ENCODE peak calls at places on chromosomes 6 and 20, in nine cellular contexts. O, P, K, Z, S, W, G, D and M are unnamed samples.

GRCh38 chr20:62516345-62516744 is 40.5 kb upstream of the GATA5 start:
- DNase-seq in Z (peak), W (no peak), S (no peak), P (no peak), G (no peak), O (no peak), D (no peak), K (no peak), M (no peak)

GRCh38 chr6:4567141-4567540 is 209.1 kb upstream of the CDYL start:
- DNase-seq in G (no peak), D (no peak), W (no peak), K (no peak), P (no peak), S (no peak), O (no peak), Z (no peak), M (no peak)

GRCh38 chr6:89139509-89140346 is 6.1 kb upstream of the PM20D2 start:
- DNase-seq in S (no peak), O (no peak), D (no peak), P (no peak), G (no peak), Z (no peak), K (no peak), W (no peak), M (no peak)

GRCh38 chr6:10256113-10256690 is 158.7 kb downstream of the TFAP2A start:
- DNase-seq in K (peak), D (no peak), O (no peak), Z (no peak), P (no peak), S (no peak), G (no peak), W (no peak), M (no peak)

GRCh38 chr6:170132011-170132521 is 158.8 kb downstream of the DLL1 start:
- DNase-seq in G (no peak), P (no peak), W (peak), Z (no peak), D (peak), K (no peak), O (peak), S (no peak), M (no peak)

GRCh38 chr6:156280131-156280530 is 497.0 kb upstream of the ARID1B start:
- DNase-seq in G (no peak), K (no peak), Z (no peak), W (no peak), D (no peak), O (no peak), S (no peak), P (no peak), M (no peak)

GRCh38 chr20:63968928-63969760 is 586 bp downstream of the ZNF512B start:
- DNase-seq in D (peak), O (no peak), K (no peak), G (peak), S (no peak), W (no peak), Z (peak), P (peak), M (no peak)

GRCh38 chr6:109239918-109240321 is 142.3 kb downstream of the CD164 start:
- DNase-seq in S (no peak), O (no peak), Z (peak), P (no peak), D (no peak), K (no peak), W (no peak), G (no peak), M (no peak)

GRCh38 chr6:43878127-43878634 is 108.2 kb downstream of the VEGFA start:
- DNase-seq in D (no peak), G (no peak), W (no peak), P (no peak), S (no peak), Z (no peak), O (no peak), K (no peak), M (no peak)

GRCh38 chr20:11180186-11180585 is 506.4 kb upstream of the JAG1 start:
- DNase-seq in S (no peak), O (no peak), P (no peak), D (no peak), K (no peak), Z (no peak), W (no peak), G (no peak), M (no peak)

GRCh38 chr6:305371-306206 is 13.3 kb downstream of the DUSP22 start:
- DNase-seq in Z (no peak), W (no peak), K (no peak), O (peak), S (no peak), G (no peak), P (no peak), D (no peak), M (no peak)

GRCh38 chr6:28474441-28475219 is 31.3 kb upstream of the ZSCAN23 start:
- DNase-seq in S (peak), K (peak), Z (no peak), W (no peak), D (no peak), P (no peak), G (no peak), O (no peak), M (no peak)

GRCh38 chr6:170203212-170203611 is 87.7 kb downstream of the DLL1 start:
- DNase-seq in W (no peak), K (no peak), G (no peak), P (no peak), O (no peak), Z (no peak), D (no peak), S (peak), M (peak)

GRCh38 chr6:26022737-26023136 is 60.1 kb downstream of the TRIM38 start:
- DNase-seq in G (no peak), K (no peak), Z (no peak), W (no peak), S (no peak), O (no peak), D (no peak), P (no peak), M (no peak)

GRCh38 chr6:5490495-5491069 is 229.3 kb downstream of the FARS2 start:
- DNase-seq in K (no peak), Z (no peak), G (no peak), S (no peak), P (no peak), D (no peak), O (no peak), W (no peak), M (no peak)

GRCh38 chr6:111462770-111463391 is 20.1 kb downstream of the REV3L start:
- DNase-seq in G (no peak), S (no peak), O (no peak), P (no peak), K (no peak), W (no peak), Z (no peak), D (no peak), M (no peak)

GRCh38 chr6:21103626-21104224 is 489.8 kb upstream of the SOX4 start:
- DNase-seq in O (no peak), G (no peak), D (no peak), W (no peak), K (no peak), Z (no peak), S (no peak), P (no peak), M (peak)

GRCh38 chr6:133959667-133960368 is 6.8 kb downstream of the TBPL1 start:
- DNase-seq in D (no peak), Z (no peak), W (no peak), G (no peak), K (no peak), O (no peak), P (no peak), S (no peak), M (no peak)

DNA sequence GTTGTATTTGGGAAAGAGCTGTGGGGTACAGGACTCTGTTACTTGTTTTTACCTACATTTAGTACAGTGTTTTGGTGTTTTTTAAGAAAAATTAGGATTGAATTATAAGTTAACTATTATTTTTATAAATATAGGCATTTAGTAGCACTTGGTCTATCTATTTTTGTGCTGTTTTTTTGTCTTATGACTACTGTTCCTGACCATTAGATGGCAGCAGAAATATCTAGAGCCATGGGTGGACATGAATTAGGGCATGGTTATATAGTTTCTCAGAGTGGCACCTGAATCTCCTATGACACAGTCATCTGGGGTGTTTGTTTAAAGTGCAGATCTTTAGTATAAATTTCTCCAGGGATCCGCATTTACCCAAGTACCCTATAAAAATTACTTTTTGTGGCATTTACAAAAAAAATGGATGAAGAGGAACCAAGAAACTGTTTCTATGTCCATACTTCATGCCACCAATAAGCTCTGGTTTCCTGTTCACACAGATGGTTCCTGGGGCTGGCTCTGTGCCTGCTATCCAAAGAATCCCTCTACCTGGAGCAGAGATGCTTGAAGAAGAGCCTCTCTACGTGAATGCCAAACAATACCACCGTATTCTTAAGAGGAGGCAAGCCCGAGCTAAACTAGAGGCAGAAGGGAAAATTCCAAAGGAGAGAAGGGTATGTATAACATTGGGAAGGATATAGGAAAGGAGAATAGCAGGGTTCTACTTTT is 19.8 kb downstream of the NFYA start:
- DNase-seq in Z (no peak), W (no peak), O (no peak), P (no peak), K (no peak), G (no peak), D (no peak), S (no peak), M (no peak)
- TF ChIP-seq CTCF in Z (peak), W (no peak), O (no peak), P (peak), K (peak), G (peak), D (no peak), S (no peak), M (no peak)

GRCh38 chr6:127858992-127859391 is 41.9 kb downstream of the THEMIS start:
- DNase-seq in Z (no peak), G (no peak), K (no peak), D (no peak), P (no peak), W (no peak), S (no peak), O (no peak), M (no peak)

GRCh38 chr6:127854009-127854408 is 46.8 kb downstream of the THEMIS start:
- DNase-seq in O (no peak), G (no peak), Z (no peak), K (no peak), W (no peak), P (no peak), D (no peak), S (no peak), M (no peak)

GRCh38 chr6:127857051-127857637 is 43.7 kb downstream of the THEMIS start:
- DNase-seq in S (no peak), G (no peak), K (no peak), W (no peak), O (no peak), D (no peak), P (no peak), Z (no peak), M (no peak)

GRCh38 chr6:127859956-127860355 is 40.9 kb downstream of the THEMIS start:
- DNase-seq in P (no peak), Z (no peak), K (no peak), S (no peak), O (no peak), W (no peak), G (no peak), D (no peak), M (no peak)

GRCh38 chr6:127855542-127856159 is 45.2 kb downstream of the THEMIS start:
- DNase-seq in G (no peak), S (no peak), Z (no peak), W (no peak), D (no peak), O (no peak), P (no peak), K (no peak), M (no peak)
- TF ChIP-seq CTCF in G (peak), S (peak), Z (peak), W (no peak), D (peak), O (peak), P (peak), K (peak), M (peak)

GRCh38 chr6:34022873-34023255 is 123.0 kb downstream of the GRM4 start:
- DNase-seq in S (no peak), O (no peak), G (no peak), K (no peak), Z (no peak), P (no peak), D (no peak), W (no peak), M (no peak)
- TF ChIP-seq CTCF in S (no peak), O (no peak), G (no peak), K (no peak), Z (no peak), P (no peak), D (no peak), W (no peak), M (no peak)

GRCh38 chr6:31249184-31249583 is 22.7 kb downstream of the HLA-C start:
- DNase-seq in P (no peak), K (no peak), O (no peak), W (no peak), Z (no peak), S (no peak), G (no peak), D (no peak), M (no peak)

GRCh38 chr6:31247813-31248212 is 24.1 kb downstream of the HLA-C start:
- DNase-seq in G (no peak), P (no peak), O (no peak), Z (no peak), S (no peak), W (no peak), D (no peak), K (no peak), M (no peak)

DNA sequence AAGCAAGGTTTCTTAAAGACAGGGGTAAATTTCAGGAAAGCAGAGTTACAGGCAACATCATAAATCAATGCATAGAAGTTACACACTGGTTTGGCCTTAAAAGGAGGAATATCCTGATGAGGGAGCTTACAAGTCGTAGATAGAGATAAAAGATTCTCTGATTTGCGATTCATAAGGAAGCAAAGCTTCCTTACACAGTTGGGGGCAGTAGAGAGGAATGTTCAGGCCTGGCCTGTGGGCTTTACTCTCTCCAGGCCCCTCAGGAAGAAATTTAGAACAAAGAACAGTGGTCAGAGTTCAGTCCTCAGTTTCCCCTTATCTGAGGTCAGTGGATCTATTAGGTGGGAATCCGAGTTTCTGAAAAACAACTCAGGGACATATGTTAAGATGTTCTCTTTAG is 19.3 kb downstream of the HLA-C start:
- DNase-seq in O (no peak), K (no peak), Z (no peak), W (no peak), P (no peak), S (no peak), G (no peak), D (no peak), M (no peak)
- TF ChIP-seq CTCF in O (no peak), K (no peak), Z (no peak), W (no peak), P (no peak), S (no peak), G (peak), D (no peak), M (no peak)

DNA sequence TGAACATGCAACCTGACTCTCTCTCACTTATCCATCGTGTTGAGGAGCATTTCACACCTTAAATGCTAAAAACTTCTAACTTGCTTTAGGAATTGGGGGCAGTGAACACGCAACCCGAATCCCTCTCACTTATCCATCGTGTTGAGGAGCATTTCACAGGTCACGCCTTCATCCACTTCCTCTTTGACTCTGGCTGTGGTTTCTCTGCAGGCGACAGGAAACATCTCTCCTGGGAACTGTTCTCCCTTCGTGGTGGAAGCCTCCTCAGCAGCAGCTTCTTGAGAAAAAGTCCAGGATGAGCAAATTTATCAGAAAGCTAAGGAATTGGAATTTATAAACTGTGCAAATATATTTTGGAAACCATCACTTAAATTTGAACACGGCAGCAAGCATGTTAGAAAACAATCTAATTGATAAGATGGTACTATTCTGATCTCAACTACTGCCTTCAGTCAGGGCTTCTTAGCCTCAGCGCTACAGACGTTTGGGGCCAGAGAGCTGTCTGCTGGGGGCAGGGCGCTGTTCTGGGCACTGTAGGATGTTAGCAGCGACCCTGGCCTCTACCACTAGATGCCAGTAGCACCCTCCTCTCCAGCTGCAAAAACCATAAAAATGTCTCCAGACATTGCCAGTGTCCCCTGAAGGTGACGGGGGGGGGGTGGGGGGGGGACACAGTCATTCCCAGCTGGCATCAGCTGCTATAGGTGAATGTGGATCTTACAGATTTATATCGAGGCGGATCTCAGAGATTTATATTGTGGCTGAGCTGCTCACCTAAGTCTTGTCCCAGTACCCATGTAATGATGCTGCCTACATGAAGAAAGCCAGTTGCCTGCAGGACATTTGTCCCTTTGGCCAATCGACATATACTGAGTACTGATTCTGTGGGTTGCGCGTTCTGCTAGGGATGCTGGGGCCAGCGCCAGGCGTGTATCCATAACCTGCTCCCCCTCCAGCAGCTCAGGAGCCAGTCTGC is 26.2 kb downstream of the CTCFL start:
- DNase-seq in S (peak), G (no peak), Z (peak), D (no peak), P (no peak), W (no peak), K (peak), O (no peak), M (no peak)
- TF ChIP-seq CTCF in S (peak), G (peak), Z (peak), D (no peak), P (no peak), W (no peak), K (peak), O (no peak), M (no peak)

DNA sequence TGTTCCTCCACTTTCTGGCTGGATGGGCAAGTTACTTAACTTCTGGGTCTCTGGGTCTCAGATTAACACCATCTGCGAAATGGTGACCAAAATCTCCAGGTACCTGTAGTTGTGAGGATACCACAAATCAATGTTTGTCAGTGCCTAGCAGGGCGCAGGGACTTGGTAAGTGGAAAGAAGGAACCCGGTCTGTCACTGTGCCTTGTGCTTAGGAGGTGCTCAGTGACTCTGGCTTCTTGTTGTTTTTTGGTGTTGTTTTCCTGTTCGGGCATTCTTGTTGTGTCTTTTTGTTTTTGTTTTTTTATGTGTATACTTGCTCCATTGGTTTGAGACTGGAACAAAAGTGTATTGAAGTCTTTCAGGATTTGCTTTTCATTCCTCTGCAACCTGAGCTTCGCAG is 17.8 kb downstream of the TM9SF4 start:
- DNase-seq in W (no peak), S (no peak), K (no peak), G (no peak), Z (no peak), D (no peak), O (no peak), P (no peak), M (no peak)
- TF ChIP-seq CTCF in W (no peak), S (no peak), K (no peak), G (no peak), Z (no peak), D (no peak), O (no peak), P (no peak), M (no peak)

DNA sequence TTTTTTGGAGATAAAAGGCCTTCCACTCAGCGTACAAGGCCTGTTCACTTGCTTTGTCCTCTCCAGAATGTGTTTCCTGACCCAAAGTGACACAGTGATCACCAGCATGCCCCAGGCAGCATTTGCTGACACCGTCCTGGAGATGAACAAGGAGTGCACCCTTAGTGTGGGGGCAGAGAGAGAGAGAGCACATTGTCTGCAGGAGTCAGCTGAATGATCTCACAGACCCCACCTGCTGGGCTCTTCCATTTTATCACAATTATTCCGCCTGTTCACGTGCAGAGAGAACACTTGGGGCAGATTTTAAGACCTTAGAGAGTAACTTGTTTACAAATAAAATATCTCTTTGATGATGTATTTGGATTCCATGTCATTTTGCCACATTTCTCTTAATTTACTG is 22.4 kb upstream of the MAS1L start:
- DNase-seq in O (no peak), S (no peak), K (no peak), Z (no peak), W (no peak), D (no peak), P (no peak), G (no peak), M (no peak)
- TF ChIP-seq CTCF in O (no peak), S (no peak), K (peak), Z (no peak), W (no peak), D (no peak), P (no peak), G (no peak), M (no peak)

GRCh38 chr6:36980876-36981619 is 4.9 kb downstream of the MTCH1 start:
- DNase-seq in S (no peak), K (no peak), O (no peak), Z (no peak), D (no peak), P (no peak), G (no peak), W (no peak), M (no peak)
- TF ChIP-seq CTCF in S (no peak), K (no peak), O (no peak), Z (no peak), D (no peak), P (peak), G (peak), W (no peak), M (no peak)

GRCh38 chr20:53264604-53265003 is 292.4 kb downstream of the TSHZ2 start:
- DNase-seq in K (no peak), Z (no peak), O (no peak), P (no peak), D (no peak), W (no peak), S (no peak), G (no peak), M (no peak)

GRCh38 chr20:53265304-53265875 is 293.2 kb downstream of the TSHZ2 start:
- DNase-seq in S (no peak), P (no peak), G (no peak), O (no peak), Z (no peak), K (no peak), W (no peak), D (no peak), M (no peak)

GRCh38 chr20:53270792-53271375 is 298.7 kb downstream of the TSHZ2 start:
- DNase-seq in D (no peak), O (no peak), S (no peak), W (no peak), Z (no peak), P (no peak), G (no peak), K (no peak), M (no peak)

GRCh38 chr20:53274365-53274764 is 302.2 kb downstream of the TSHZ2 start:
- DNase-seq in Z (no peak), S (no peak), O (no peak), K (no peak), G (no peak), W (no peak), D (no peak), P (no peak), M (no peak)

GRCh38 chr20:53269380-53269779 is 297.2 kb downstream of the TSHZ2 start:
- DNase-seq in S (no peak), G (no peak), O (no peak), P (no peak), Z (no peak), K (no peak), W (no peak), D (no peak), M (no peak)
- TF ChIP-seq CTCF in S (no peak), G (no peak), O (no peak), P (no peak), Z (no peak), K (no peak), W (no peak), D (no peak), M (no peak)